ENCODE peak calls at places on chromosome 15, in eight cellular contexts. X is kidney; O is tibial artery; E is HFF-Myc; L is activated T-cell treated with anti-CD3 and anti-CD28 coated beads, Interleukin-2, amount 50 U/mL, for 72 hours; B is AG20443; F is fibroblast of the conjunctiva; K is M059J. U is an unnamed sample.

GRCh38 chr15:98942966-98943584 is 64.5 kb downstream of the PGPEP1L start:
- DNase-seq in K (peak), F (no peak), O (no peak), L (no peak), B (no peak), X (no peak), E (no peak), U (no peak)

GRCh38 chr15:65535192-65535591 is 4.9 kb downstream of the HACD3 start:
- DNase-seq in K (peak), L (no peak), F (no peak), E (no peak), B (no peak), O (no peak), X (no peak), U (no peak)

GRCh38 chr15:35719964-35720507 is 174.1 kb upstream of the DPH6 start:
- DNase-seq in L (no peak), B (no peak), F (no peak), E (no peak), X (no peak), K (no peak), O (no peak), U (no peak)

GRCh38 chr15:96326551-96327154 is 3.8 kb upstream of the NR2F2 start:
- DNase-seq in B (peak), F (no peak), E (no peak), X (peak), K (peak), O (peak), L (no peak), U (no peak)

GRCh38 chr15:65374831-65375401 is 2.9 kb downstream of the IGDCC3 start:
- DNase-seq in X (no peak), K (no peak), E (no peak), L (no peak), B (no peak), F (no peak), O (no peak), U (no peak)

GRCh38 chr15:48781002-48781401 is 29.9 kb downstream of the CEP152 start:
- DNase-seq in X (no peak), L (no peak), E (no peak), B (no peak), K (no peak), O (no peak), F (no peak), U (no peak)

GRCh38 chr15:66884661-66885237 is 180.7 kb upstream of the SMAD3 start:
- DNase-seq in E (no peak), B (no peak), K (no peak), O (no peak), X (no peak), F (no peak), L (no peak), U (no peak)

GRCh38 chr15:69782809-69783208 is 314.9 kb downstream of the TLE3 start:
- DNase-seq in K (no peak), X (no peak), O (no peak), L (peak), F (no peak), B (no peak), E (no peak), U (no peak)

GRCh38 chr15:78195735-78196201 is 38.6 kb downstream of the ACSBG1 start:
- DNase-seq in F (no peak), K (no peak), O (no peak), B (peak), E (no peak), L (peak), X (no peak), U (no peak)

GRCh38 chr15:27398631-27399030 is 427.6 kb downstream of the GABRG3 start:
- DNase-seq in B (no peak), O (no peak), X (no peak), E (no peak), F (no peak), K (no peak), L (no peak), U (no peak)

GRCh38 chr15:92385096-92385495 is 8.6 kb upstream of the ST8SIA2 start:
- DNase-seq in K (peak), F (no peak), E (no peak), L (no peak), X (no peak), O (no peak), B (peak), U (peak)

GRCh38 chr15:52566889-52567288 is 1.9 kb downstream of the ARPP19 start:
- DNase-seq in X (no peak), O (no peak), L (no peak), E (no peak), B (no peak), F (no peak), K (no peak), U (no peak)

GRCh38 chr15:77983708-77984445 is 93.6 kb downstream of the TBC1D2B start:
- DNase-seq in O (no peak), L (no peak), E (no peak), K (no peak), B (no peak), F (no peak), X (peak), U (no peak)

GRCh38 chr15:74221399-74222230 is 14.5 kb upstream of the CCDC33 start:
- DNase-seq in B (no peak), K (no peak), L (no peak), F (no peak), O (no peak), E (no peak), X (no peak), U (no peak)

GRCh38 chr15:46365612-46366011 is 730.8 kb downstream of the SQOR start:
- DNase-seq in O (peak), L (no peak), F (peak), K (peak), E (peak), B (peak), X (peak), U (peak)

GRCh38 chr15:46685681-46686080 is 1031.6 kb upstream of the SEMA6D start:
- DNase-seq in B (no peak), E (no peak), F (no peak), X (no peak), L (no peak), O (no peak), K (no peak), U (no peak)

GRCh38 chr15:48385431-48385830 is 54.2 kb downstream of the DUT start:
- DNase-seq in B (peak), K (peak), E (peak), L (no peak), F (peak), X (no peak), O (no peak), U (peak)

GRCh38 chr15:73914145-73914544 is 12.1 kb upstream of the LOXL1 start:
- DNase-seq in B (no peak), F (no peak), L (no peak), E (no peak), X (peak), O (no peak), K (no peak), U (no peak)

GRCh38 chr15:55221090-55222011 is 24.6 kb upstream of the RSL24D1 start:
- DNase-seq in E (peak), X (no peak), B (peak), O (no peak), F (peak), L (peak), K (peak), U (peak)

GRCh38 chr15:70056091-70056680 is 41.5 kb downstream of the TLE3 start:
- DNase-seq in E (no peak), B (no peak), X (peak), K (no peak), O (no peak), F (no peak), L (no peak), U (no peak)

GRCh38 chr15:36598529-36599177 is 19.2 kb downstream of the CDIN1 start:
- DNase-seq in K (no peak), F (no peak), B (no peak), L (no peak), E (no peak), X (no peak), O (no peak), U (no peak)

GRCh38 chr15:73225358-73226015 is 143.3 kb downstream of the HCN4 start:
- DNase-seq in F (no peak), X (no peak), B (no peak), E (no peak), K (peak), L (peak), O (no peak), U (no peak)

GRCh38 chr15:63600001-63600645 is 2.9 kb downstream of the FBXL22 start:
- DNase-seq in L (no peak), O (peak), X (no peak), F (no peak), K (no peak), B (peak), E (no peak), U (no peak)

GRCh38 chr15:32943691-32944090 is 225.9 kb downstream of the GREM1 start:
- DNase-seq in K (no peak), B (no peak), E (no peak), L (no peak), X (no peak), F (no peak), O (no peak), U (no peak)

GRCh38 chr15:56356616-56357015 is 8.6 kb upstream of the TEX9 start:
- DNase-seq in L (no peak), X (no peak), O (no peak), K (peak), F (no peak), B (peak), E (no peak), U (peak)

GRCh38 chr15:31383150-31383549 is 56.5 kb downstream of the KLF13 start:
- DNase-seq in E (no peak), L (no peak), X (no peak), K (no peak), F (no peak), B (no peak), O (no peak), U (no peak)

U was measured in GM04504.